ENCODE peak calls at places on chromosomes 2 and 18, in six cellular contexts. One of them, this sample, is unnamed.

GRCh38 chr18:32422978-32423740 is 47.5 kb downstream of the GAREM1 start:
- DNase-seq in K562: no peak
- DNase-seq in A549: no peak
- DNase-seq in H1: no peak
- DNase-seq in HepG2: no peak
- DNase-seq in GM12878: no peak
- DNase-seq in this sample: no peak

GRCh38 chr2:73979021-73979420 is 5.7 kb upstream of the TET3 start:
- DNase-seq in HepG2: no peak
- DNase-seq in GM12878: no peak
- DNase-seq in K562: no peak
- DNase-seq in A549: no peak
- DNase-seq in H1: no peak
- DNase-seq in this sample: no peak

GRCh38 chr2:1497122-1497611 is 83.9 kb downstream of the TPO start:
- DNase-seq in GM12878: no peak
- DNase-seq in K562: no peak
- DNase-seq in A549: no peak
- DNase-seq in HepG2: no peak
- DNase-seq in H1: no peak
- DNase-seq in this sample: no peak

GRCh38 chr2:158914731-158915130 is 53.7 kb upstream of the TANC1 start:
- DNase-seq in HepG2: no peak
- DNase-seq in A549: no peak
- DNase-seq in H1: no peak
- DNase-seq in GM12878: no peak
- DNase-seq in K562: no peak
- DNase-seq in this sample: no peak

GRCh38 chr2:112692914-112693313 is 27.9 kb upstream of the NT5DC4 start:
- DNase-seq in H1: no peak
- DNase-seq in A549: peak; percentile 20
- DNase-seq in K562: no peak
- DNase-seq in GM12878: no peak
- DNase-seq in HepG2: no peak
- DNase-seq in this sample: no peak

GRCh38 chr2:115162454-115163293 is 720.2 kb downstream of the DPP10 start:
- DNase-seq in H1: no peak
- DNase-seq in GM12878: no peak
- DNase-seq in K562: no peak
- DNase-seq in HepG2: no peak
- DNase-seq in A549: no peak
- DNase-seq in this sample: peak; percentile 9

GRCh38 chr2:188693111-188693510 is 281.1 kb upstream of the COL3A1 start:
- DNase-seq in HepG2: no peak
- DNase-seq in GM12878: no peak
- DNase-seq in K562: no peak
- DNase-seq in A549: no peak
- DNase-seq in H1: no peak
- DNase-seq in this sample: no peak

GRCh38 chr2:226190479-226191252 is 609.0 kb downstream of the IRS1 start:
- DNase-seq in H1: no peak
- DNase-seq in A549: peak; percentile 51
- DNase-seq in K562: no peak
- DNase-seq in HepG2: peak; percentile 47
- DNase-seq in GM12878: no peak
- DNase-seq in this sample: no peak

GRCh38 chr18:33720133-33720532 is 142.1 kb downstream of the ASXL3 start:
- DNase-seq in A549: no peak
- DNase-seq in GM12878: no peak
- DNase-seq in K562: no peak
- DNase-seq in HepG2: no peak
- DNase-seq in H1: no peak
- DNase-seq in this sample: no peak

GRCh38 chr18:47931707-47932103 is 1.2 kb upstream of the SMAD2 start:
- DNase-seq in K562: peak; percentile 66
- DNase-seq in GM12878: no peak
- DNase-seq in A549: peak; percentile 76
- DNase-seq in HepG2: no peak
- DNase-seq in H1: no peak
- DNase-seq in this sample: peak; percentile 29

GRCh38 chr2:36459725-36460137 is 104.2 kb downstream of the CRIM1 start:
- DNase-seq in GM12878: no peak
- DNase-seq in H1: no peak
- DNase-seq in A549: peak; percentile 87
- DNase-seq in HepG2: peak; percentile 88
- DNase-seq in K562: peak; percentile 27
- DNase-seq in this sample: peak; percentile 14

GRCh38 chr2:60556441-60556997 is 3.1 kb upstream of the BCL11A start:
- DNase-seq in HepG2: no peak
- DNase-seq in GM12878: no peak
- DNase-seq in A549: no peak
- DNase-seq in H1: no peak
- DNase-seq in K562: no peak
- DNase-seq in this sample: peak; percentile 24

GRCh38 chr2:8408560-8409460 is 273.0 kb upstream of the ID2 start:
- DNase-seq in A549: no peak
- DNase-seq in K562: no peak
- DNase-seq in HepG2: no peak
- DNase-seq in GM12878: peak; percentile 99
- DNase-seq in H1: no peak
- DNase-seq in this sample: no peak

GRCh38 chr2:128362889-128363228 is 44.2 kb upstream of the HS6ST1 start:
- DNase-seq in GM12878: no peak
- DNase-seq in A549: peak; percentile 10
- DNase-seq in K562: no peak
- DNase-seq in HepG2: no peak
- DNase-seq in H1: peak; percentile 84
- DNase-seq in this sample: no peak

GRCh38 chr2:6921321-6921922 is 4.2 kb downstream of the RNF144A start:
- DNase-seq in GM12878: no peak
- DNase-seq in K562: no peak
- DNase-seq in A549: no peak
- DNase-seq in H1: no peak
- DNase-seq in HepG2: peak; percentile 96
- DNase-seq in this sample: no peak

GRCh38 chr2:37711308-37711731 is 39.9 kb upstream of the CDC42EP3 start:
- DNase-seq in HepG2: no peak
- DNase-seq in H1: peak; percentile 19
- DNase-seq in GM12878: no peak
- DNase-seq in K562: peak; percentile 18
- DNase-seq in A549: peak; percentile 45
- DNase-seq in this sample: no peak

GRCh38 chr18:3281456-3282400 is 19.8 kb downstream of the MYL12B start:
- DNase-seq in GM12878: no peak
- DNase-seq in K562: peak; percentile 85
- DNase-seq in H1: no peak
- DNase-seq in A549: peak; percentile 78
- DNase-seq in HepG2: peak; percentile 67
- DNase-seq in this sample: peak; percentile 59

GRCh38 chr2:238247841-238248440 is 8.1 kb upstream of the HES6 start:
- DNase-seq in H1: no peak
- DNase-seq in A549: no peak
- DNase-seq in GM12878: no peak
- DNase-seq in HepG2: no peak
- DNase-seq in K562: no peak
- DNase-seq in this sample: no peak

GRCh38 chr18:25445430-25445829 is 93.5 kb upstream of the ZNF521 start:
- DNase-seq in HepG2: no peak
- DNase-seq in A549: no peak
- DNase-seq in GM12878: no peak
- DNase-seq in H1: no peak
- DNase-seq in K562: no peak
- DNase-seq in this sample: no peak

GRCh38 chr18:46481048-46481846 is 175.8 kb downstream of the LOXHD1 start:
- DNase-seq in A549: peak; percentile 35
- DNase-seq in H1: no peak
- DNase-seq in K562: peak; percentile 56
- DNase-seq in HepG2: peak; percentile 28
- DNase-seq in GM12878: no peak
- DNase-seq in this sample: peak; percentile 64

GRCh38 chr18:30150466-30151019 is 892.0 kb downstream of the DSC3 start:
- DNase-seq in A549: no peak
- DNase-seq in K562: no peak
- DNase-seq in HepG2: no peak
- DNase-seq in GM12878: no peak
- DNase-seq in H1: no peak
- DNase-seq in this sample: no peak

GRCh38 chr2:109322111-109322510 is 193.1 kb downstream of the SH3RF3 start:
- DNase-seq in HepG2: no peak
- DNase-seq in A549: no peak
- DNase-seq in H1: no peak
- DNase-seq in GM12878: no peak
- DNase-seq in K562: no peak
- DNase-seq in this sample: no peak

DNA sequence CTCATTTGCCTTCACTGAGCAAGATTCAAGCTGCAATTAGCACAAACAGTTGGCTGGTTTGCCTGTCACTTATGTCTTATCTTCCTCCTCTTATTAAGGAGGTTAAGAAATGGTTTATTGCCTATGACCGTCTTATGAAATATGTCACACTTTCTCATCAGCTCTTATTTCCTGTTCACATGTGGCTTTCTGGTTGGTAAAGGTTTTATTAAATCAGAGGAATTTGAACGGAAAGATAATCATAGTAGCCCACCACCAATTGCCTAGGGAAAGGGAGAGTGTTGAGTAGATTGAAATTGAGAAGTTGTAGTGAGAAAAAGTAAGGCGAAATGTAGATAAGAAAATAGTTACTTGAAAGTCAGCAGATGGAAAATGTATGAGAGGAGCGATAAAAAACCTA is 4.2 kb upstream of the IL1R1 start:
- DNase-seq in K562: no peak
- DNase-seq in HepG2: no peak
- DNase-seq in A549: no peak
- DNase-seq in GM12878: no peak
- DNase-seq in H1: no peak
- DNase-seq in this sample: no peak
- H3K4me1 ChIP-seq in K562: peaks cover 11% of the 10 kb centered on the region
- H3K4me1 ChIP-seq in HepG2: peaks cover 24% of the 10 kb centered on the region
- H3K4me1 ChIP-seq in A549: peaks cover 10% of the 10 kb centered on the region
- H3K4me1 ChIP-seq in GM12878: no peaks in the 10 kb centered on the region
- H3K4me1 ChIP-seq in H1: peaks cover 2% of the 10 kb centered on the region
- H3K4me1 ChIP-seq in this sample: no peaks in the 10 kb centered on the region

DNA sequence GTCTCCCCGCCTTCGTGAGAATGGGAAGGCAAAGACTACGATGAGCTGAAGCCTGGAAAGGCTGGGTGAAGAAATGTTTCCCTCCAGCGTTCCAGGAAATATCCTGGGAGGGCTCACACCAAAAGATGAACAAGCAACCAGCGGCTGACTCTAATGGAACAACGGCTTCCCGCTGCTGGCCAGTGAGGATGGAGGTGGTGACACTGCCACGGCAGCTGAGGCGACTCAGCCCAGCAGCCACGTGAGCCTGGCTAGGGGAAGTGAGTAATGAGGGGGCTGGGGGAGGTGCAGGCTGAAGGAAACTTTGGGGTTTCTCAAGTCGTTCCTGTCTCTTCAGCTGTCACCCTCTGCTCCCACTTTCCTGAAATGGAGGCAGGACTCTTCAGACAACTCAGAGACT is 105.0 kb upstream of the SMAD7 start:
- DNase-seq in HepG2: no peak
- DNase-seq in K562: peak; percentile 56
- DNase-seq in H1: no peak
- DNase-seq in A549: no peak
- DNase-seq in GM12878: peak; percentile 5
- DNase-seq in this sample: no peak
- TF ChIP-seq MAX in HepG2: no peak
- TF ChIP-seq MAX in K562: peak; percentile 38
- TF ChIP-seq MAX in H1: no peak
- TF ChIP-seq MAX in A549: no peak
- TF ChIP-seq MAX in GM12878: no peak
- TF ChIP-seq MAX in this sample: peak; percentile 27

GRCh38 chr2:197868136-197868535 is 63.7 kb downstream of the PLCL1 start:
- DNase-seq in HepG2: no peak
- DNase-seq in A549: no peak
- DNase-seq in H1: no peak
- DNase-seq in GM12878: no peak
- DNase-seq in K562: no peak
- DNase-seq in this sample: no peak

GRCh38 chr2:197862556-197862955 is 58.2 kb downstream of the PLCL1 start:
- DNase-seq in H1: no peak
- DNase-seq in K562: no peak
- DNase-seq in GM12878: no peak
- DNase-seq in A549: no peak
- DNase-seq in HepG2: no peak
- DNase-seq in this sample: no peak

GRCh38 chr2:197866449-197866848 is 62.1 kb downstream of the PLCL1 start:
- DNase-seq in K562: no peak
- DNase-seq in GM12878: no peak
- DNase-seq in H1: no peak
- DNase-seq in A549: no peak
- DNase-seq in HepG2: no peak
- DNase-seq in this sample: no peak

GRCh38 chr2:197867630-197868029 is 63.2 kb downstream of the PLCL1 start:
- DNase-seq in HepG2: no peak
- DNase-seq in H1: no peak
- DNase-seq in K562: peak; percentile 41
- DNase-seq in GM12878: no peak
- DNase-seq in A549: no peak
- DNase-seq in this sample: no peak

GRCh38 chr2:197863744-197864143 is 59.4 kb downstream of the PLCL1 start:
- DNase-seq in K562: no peak
- DNase-seq in GM12878: no peak
- DNase-seq in H1: no peak
- DNase-seq in HepG2: no peak
- DNase-seq in A549: no peak
- DNase-seq in this sample: no peak
- TF ChIP-seq RFX5 in K562: no peak
- TF ChIP-seq RFX5 in GM12878: no peak
- TF ChIP-seq RFX5 in H1: no peak
- TF ChIP-seq RFX5 in HepG2: no peak
- TF ChIP-seq RFX5 in A549: no peak
- TF ChIP-seq RFX5 in this sample: no peak

DNA sequence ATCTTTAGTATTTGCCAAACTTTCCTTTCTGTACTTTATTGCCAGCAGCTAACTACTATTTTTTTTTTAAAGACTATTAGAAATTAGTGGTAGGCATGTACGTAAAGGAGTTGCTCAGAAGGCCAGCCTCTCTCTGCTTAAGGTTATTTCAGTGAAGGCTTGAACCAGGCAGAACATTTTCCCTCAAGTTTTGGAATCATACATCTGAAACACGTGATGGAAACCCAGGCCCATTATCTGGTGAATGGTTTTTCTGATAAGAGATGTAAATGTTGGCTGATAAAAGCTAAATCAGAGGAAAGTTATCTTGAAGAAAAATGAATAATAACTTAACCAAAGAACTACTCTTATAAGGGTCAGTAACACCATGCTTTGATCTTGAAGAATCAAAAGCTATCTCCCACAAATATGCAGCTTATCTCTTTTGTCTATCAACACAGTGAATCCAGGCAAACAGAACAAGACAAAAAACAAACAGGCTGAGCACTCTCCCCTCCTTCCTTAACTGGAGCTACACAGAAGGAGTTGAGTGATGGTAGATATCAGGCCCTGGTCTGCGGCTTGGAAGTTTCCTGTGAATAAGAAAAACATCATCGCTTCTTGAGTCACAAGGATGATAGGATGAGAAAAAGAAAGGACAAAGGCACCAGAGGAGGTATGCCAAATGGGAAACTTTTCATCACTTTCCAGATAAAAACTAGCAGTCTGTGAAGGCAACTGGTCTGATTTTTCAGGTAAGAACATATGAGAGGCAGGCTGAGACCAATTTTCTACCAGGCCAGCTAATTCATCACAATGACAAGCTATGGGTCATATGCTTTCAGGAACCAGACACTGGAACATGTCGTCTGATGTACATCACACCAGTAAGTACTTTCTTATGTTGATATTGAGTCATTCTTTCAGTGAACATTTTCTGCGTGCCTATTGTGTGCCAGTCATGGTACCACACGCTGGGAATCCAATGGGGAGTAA is 88.4 kb upstream of the STK17B start:
- DNase-seq in K562: peak; percentile 79
- DNase-seq in A549: peak; percentile 77
- DNase-seq in GM12878: no peak
- DNase-seq in H1: no peak
- DNase-seq in HepG2: peak; percentile 69
- DNase-seq in this sample: no peak
- H3K4me1 ChIP-seq in K562: peaks cover 27% of the 10 kb centered on the region
- H3K4me1 ChIP-seq in A549: peaks cover 28% of the 10 kb centered on the region
- H3K4me1 ChIP-seq in GM12878: peaks cover 9% of the 10 kb centered on the region
- H3K4me1 ChIP-seq in H1: no peaks in the 10 kb centered on the region
- H3K4me1 ChIP-seq in HepG2: peaks cover 12% of the 10 kb centered on the region
- H3K4me1 ChIP-seq in this sample: peaks cover 45% of the 10 kb centered on the region